ENCODE peak calls at places on chromosome 4, in four cellular contexts. A is T-cell, Q is HTR-8/SVneo, K is cardiac muscle cell. E is an unnamed sample.
A peak's percentile ranks its signal among the peaks of the same experiment; 100 is the strongest.

GRCh38 chr4:23789765-23790164 is 100.1 kb downstream of the PPARGC1A start:
- DNase-seq in A (no peak), Q (peak; percentile 38), K (peak; percentile 46), E (no peak)

GRCh38 chr4:8840006-8840793 is 31.4 kb downstream of the HMX1 start:
- DNase-seq in A (no peak), Q (no peak), K (no peak), E (no peak)

GRCh38 chr4:184803884-184804283 is 21.9 kb downstream of the ACSL1 start:
- DNase-seq in A (no peak), Q (no peak), K (no peak), E (no peak)

GRCh38 chr4:144518181-144518895 is 127.6 kb upstream of the HHIP start:
- DNase-seq in A (no peak), Q (no peak), K (peak; percentile 7), E (no peak)

GRCh38 chr4:161936625-161937133 is 227.1 kb downstream of the FSTL5 start:
- DNase-seq in A (no peak), Q (peak; percentile 51), K (peak; percentile 16), E (no peak)

GRCh38 chr4:171948038-171948437 is 134.8 kb downstream of the GALNTL6 start:
- DNase-seq in A (no peak), Q (no peak), K (no peak), E (no peak)

GRCh38 chr4:77193511-77194236 is 36.7 kb downstream of the CCNG2 start:
- DNase-seq in A (peak; percentile 67), Q (no peak), K (no peak), E (peak; percentile 70)

GRCh38 chr4:182644326-182645050 is 272.7 kb downstream of the DCTD start:
- DNase-seq in A (no peak), Q (no peak), K (no peak), E (no peak)

GRCh38 chr4:109046549-109047171 is 255.8 kb downstream of the COL25A1 start:
- DNase-seq in A (no peak), Q (no peak), K (no peak), E (no peak)

GRCh38 chr4:186596850-186597390 is 41.6 kb upstream of the MTNR1A start:
- DNase-seq in A (no peak), Q (no peak), K (no peak), E (no peak)

GRCh38 chr4:137621056-137621455 is 88.8 kb upstream of the PCDH18 start:
- DNase-seq in A (no peak), Q (no peak), K (no peak), E (no peak)

GRCh38 chr4:112860731-112861377 is 188.6 kb upstream of the ANK2 start:
- DNase-seq in A (no peak), Q (no peak), K (no peak), E (no peak)

GRCh38 chr4:119627267-119628190 is 1.1 kb downstream of the PDE5A start:
- DNase-seq in A (peak; percentile 44), Q (peak; percentile 53), K (peak; percentile 73), E (peak; percentile 63)

GRCh38 chr4:55722132-55722531 is 86.0 kb upstream of the NMU start:
- DNase-seq in A (no peak), Q (no peak), K (no peak), E (no peak)

GRCh38 chr4:106367072-106367471 is 1.5 kb downstream of the GIMD1 start:
- DNase-seq in A (no peak), Q (no peak), K (no peak), E (no peak)

GRCh38 chr4:47664051-47664826 is 173.6 kb downstream of the CORIN start:
- DNase-seq in A (no peak), Q (no peak), K (no peak), E (no peak)

GRCh38 chr4:6848717-6849305 is 60.8 kb upstream of the TBC1D14 start:
- DNase-seq in A (no peak), Q (no peak), K (no peak), E (no peak)

GRCh38 chr4:182205293-182205692 is 37.9 kb upstream of the TENM3 start:
- DNase-seq in A (no peak), Q (no peak), K (no peak), E (no peak)

GRCh38 chr4:70530997-70531396 is 12.6 kb downstream of the AMTN start:
- DNase-seq in A (no peak), Q (no peak), K (no peak), E (no peak)

GRCh38 chr4:17771284-17771908 is 10.0 kb downstream of the FAM184B start:
- DNase-seq in A (no peak), Q (no peak), K (peak; percentile 67), E (no peak)

GRCh38 chr4:140839888-140840790 is 84.0 kb upstream of the TBC1D9 start:
- DNase-seq in A (no peak), Q (no peak), K (no peak), E (no peak)

E was measured in naive thymus-derived CD8-positive, alpha-beta T cell.